ENCODE peak calls at places on chromosomes 7 and 10, in seven cellular contexts. One of them, this sample, is unnamed.

GRCh38 chr10:9091515-9092093 is 1037.1 kb downstream of the GATA3 start:
- DNase-seq in heart right ventricle: no peak
- DNase-seq in tibial nerve: no peak
- DNase-seq in fibroblast of lung: no peak
- DNase-seq in upper lobe of right lung: no peak
- DNase-seq in psoas muscle: no peak
- DNase-seq in HCT116: no peak
- DNase-seq in this sample: no peak

GRCh38 chr10:63069318-63069717 is 63.8 kb upstream of the NRBF2 start:
- DNase-seq in heart right ventricle: no peak
- DNase-seq in tibial nerve: no peak
- DNase-seq in fibroblast of lung: no peak
- DNase-seq in upper lobe of right lung: no peak
- DNase-seq in psoas muscle: no peak
- DNase-seq in HCT116: no peak
- DNase-seq in this sample: no peak

GRCh38 chr7:40469481-40469880 is 334.7 kb downstream of the SUGCT start:
- DNase-seq in heart right ventricle: no peak
- DNase-seq in tibial nerve: no peak
- DNase-seq in fibroblast of lung: peak; percentile 28
- DNase-seq in upper lobe of right lung: no peak
- DNase-seq in psoas muscle: no peak
- DNase-seq in HCT116: no peak
- DNase-seq in this sample: no peak

GRCh38 chr7:108303332-108303731 is 152.9 kb downstream of the NRCAM start:
- DNase-seq in heart right ventricle: no peak
- DNase-seq in tibial nerve: no peak
- DNase-seq in fibroblast of lung: no peak
- DNase-seq in upper lobe of right lung: no peak
- DNase-seq in psoas muscle: no peak
- DNase-seq in HCT116: no peak
- DNase-seq in this sample: no peak

GRCh38 chr7:70694357-70694908 is 437.5 kb upstream of the GALNT17 start:
- DNase-seq in heart right ventricle: peak; percentile 22
- DNase-seq in tibial nerve: peak; percentile 10
- DNase-seq in fibroblast of lung: peak; percentile 43
- DNase-seq in upper lobe of right lung: peak; percentile 74
- DNase-seq in psoas muscle: peak; percentile 38
- DNase-seq in HCT116: no peak
- DNase-seq in this sample: peak; percentile 57

GRCh38 chr7:66961096-66961495 is 34.3 kb downstream of the SBDS start:
- DNase-seq in heart right ventricle: no peak
- DNase-seq in tibial nerve: no peak
- DNase-seq in fibroblast of lung: no peak
- DNase-seq in upper lobe of right lung: no peak
- DNase-seq in psoas muscle: no peak
- DNase-seq in HCT116: no peak
- DNase-seq in this sample: no peak

GRCh38 chr10:16975188-16975587 is 154.4 kb downstream of the CUBN start:
- DNase-seq in heart right ventricle: no peak
- DNase-seq in tibial nerve: no peak
- DNase-seq in fibroblast of lung: no peak
- DNase-seq in upper lobe of right lung: no peak
- DNase-seq in psoas muscle: no peak
- DNase-seq in HCT116: no peak
- DNase-seq in this sample: no peak

GRCh38 chr7:26321440-26321839 is 29.8 kb downstream of the SNX10 start:
- DNase-seq in heart right ventricle: no peak
- DNase-seq in tibial nerve: no peak
- DNase-seq in fibroblast of lung: no peak
- DNase-seq in upper lobe of right lung: no peak
- DNase-seq in psoas muscle: no peak
- DNase-seq in HCT116: no peak
- DNase-seq in this sample: no peak

GRCh38 chr7:25926009-25926408 is 226.0 kb upstream of the NFE2L3 start:
- DNase-seq in heart right ventricle: no peak
- DNase-seq in tibial nerve: no peak
- DNase-seq in fibroblast of lung: peak; percentile 21
- DNase-seq in upper lobe of right lung: no peak
- DNase-seq in psoas muscle: no peak
- DNase-seq in HCT116: peak; percentile 27
- DNase-seq in this sample: no peak

GRCh38 chr7:66100408-66101050 is 14.1 kb upstream of the CRCP start:
- DNase-seq in heart right ventricle: no peak
- DNase-seq in tibial nerve: no peak
- DNase-seq in fibroblast of lung: no peak
- DNase-seq in upper lobe of right lung: no peak
- DNase-seq in psoas muscle: no peak
- DNase-seq in HCT116: no peak
- DNase-seq in this sample: no peak

GRCh38 chr7:26513948-26514347 is 222.3 kb downstream of the SNX10 start:
- DNase-seq in heart right ventricle: no peak
- DNase-seq in tibial nerve: no peak
- DNase-seq in fibroblast of lung: no peak
- DNase-seq in upper lobe of right lung: no peak
- DNase-seq in psoas muscle: no peak
- DNase-seq in HCT116: no peak
- DNase-seq in this sample: no peak

GRCh38 chr10:29229258-29229705 is 59.6 kb upstream of the LYZL1 start:
- DNase-seq in heart right ventricle: no peak
- DNase-seq in tibial nerve: no peak
- DNase-seq in fibroblast of lung: no peak
- DNase-seq in upper lobe of right lung: no peak
- DNase-seq in psoas muscle: no peak
- DNase-seq in HCT116: no peak
- DNase-seq in this sample: no peak

GRCh38 chr10:94194256-94194655 is 168.5 kb downstream of the NOC3L start:
- DNase-seq in heart right ventricle: no peak
- DNase-seq in tibial nerve: no peak
- DNase-seq in fibroblast of lung: peak; percentile 50
- DNase-seq in upper lobe of right lung: no peak
- DNase-seq in psoas muscle: no peak
- DNase-seq in HCT116: no peak
- DNase-seq in this sample: peak; percentile 33

GRCh38 chr10:75250934-75251333 is 15.2 kb upstream of the COMTD1 start:
- DNase-seq in heart right ventricle: no peak
- DNase-seq in tibial nerve: no peak
- DNase-seq in fibroblast of lung: no peak
- DNase-seq in upper lobe of right lung: no peak
- DNase-seq in psoas muscle: no peak
- DNase-seq in HCT116: no peak
- DNase-seq in this sample: no peak

DNA sequence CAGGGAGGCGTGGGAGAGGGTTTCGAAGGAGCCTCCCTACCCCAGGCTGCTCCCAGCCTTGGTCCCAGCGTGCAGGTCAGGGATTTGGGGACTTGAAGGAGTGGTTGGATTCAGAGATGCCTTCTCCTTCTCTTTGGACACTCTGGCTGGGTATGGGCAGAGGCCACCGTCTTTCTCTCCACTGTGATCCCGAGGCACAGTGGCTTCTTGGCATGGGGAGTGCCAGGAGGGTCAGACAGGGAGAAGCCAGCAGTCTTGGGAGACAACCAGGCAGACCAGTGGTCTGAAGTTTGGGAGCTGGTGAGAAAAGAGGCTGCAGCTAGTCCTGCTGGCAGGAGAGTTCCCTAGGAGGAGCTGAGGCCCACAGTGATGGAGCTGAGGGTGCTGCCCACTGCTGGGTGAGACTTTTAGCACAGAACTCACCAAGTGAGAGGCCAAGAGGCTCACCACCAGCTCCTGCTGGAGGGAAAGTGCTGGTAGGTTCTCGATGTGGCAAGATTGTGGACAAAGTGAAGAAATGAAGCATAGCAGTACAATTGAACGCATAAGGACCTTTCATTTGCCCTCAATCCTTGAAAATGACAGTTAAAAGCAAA is 35.2 kb upstream of the WDFY4 start:
- DNase-seq in heart right ventricle: no peak
- DNase-seq in tibial nerve: no peak
- DNase-seq in fibroblast of lung: no peak
- DNase-seq in upper lobe of right lung: no peak
- DNase-seq in psoas muscle: no peak
- DNase-seq in HCT116: no peak
- DNase-seq in this sample: no peak
- TF ChIP-seq CTCF in heart right ventricle: no peak
- TF ChIP-seq CTCF in tibial nerve: no peak
- TF ChIP-seq CTCF in fibroblast of lung: peak; percentile 20
- TF ChIP-seq CTCF in upper lobe of right lung: no peak
- TF ChIP-seq CTCF in psoas muscle: no peak
- TF ChIP-seq CTCF in HCT116: no peak
- TF ChIP-seq CTCF in this sample: peak; percentile 4

GRCh38 chr10:102408081-102408727 is 10.4 kb downstream of the PSD start:
- DNase-seq in heart right ventricle: no peak
- DNase-seq in tibial nerve: no peak
- DNase-seq in fibroblast of lung: no peak
- DNase-seq in upper lobe of right lung: no peak
- DNase-seq in psoas muscle: no peak
- DNase-seq in HCT116: no peak
- DNase-seq in this sample: no peak
- H3K27me3 ChIP-seq in heart right ventricle: peaks cover 63% of the 10 kb centered on the region
- H3K27me3 ChIP-seq in tibial nerve: no peaks in the 10 kb centered on the region
- H3K27me3 ChIP-seq in fibroblast of lung: peaks cover 56% of the 10 kb centered on the region
- H3K27me3 ChIP-seq in upper lobe of right lung: peaks cover 55% of the 10 kb centered on the region
- H3K27me3 ChIP-seq in psoas muscle: peaks cover 57% of the 10 kb centered on the region
- H3K27me3 ChIP-seq in HCT116: peaks cover 3% of the 10 kb centered on the region
- H3K27me3 ChIP-seq in this sample: no peaks in the 10 kb centered on the region

GRCh38 chr7:18555120-18555519 is 59.6 kb downstream of the HDAC9 start:
- DNase-seq in heart right ventricle: no peak
- DNase-seq in tibial nerve: no peak
- DNase-seq in fibroblast of lung: no peak
- DNase-seq in upper lobe of right lung: no peak
- DNase-seq in psoas muscle: no peak
- DNase-seq in HCT116: no peak
- DNase-seq in this sample: no peak
- H3K9me3 ChIP-seq in heart right ventricle: no peaks in the 10 kb centered on the region
- H3K9me3 ChIP-seq in tibial nerve: no peaks in the 10 kb centered on the region
- H3K9me3 ChIP-seq in fibroblast of lung: no peaks in the 10 kb centered on the region
- H3K9me3 ChIP-seq in upper lobe of right lung: no peaks in the 10 kb centered on the region
- H3K9me3 ChIP-seq in psoas muscle: no peaks in the 10 kb centered on the region
- H3K9me3 ChIP-seq in HCT116: no peaks in the 10 kb centered on the region
- H3K9me3 ChIP-seq in this sample: no peaks in the 10 kb centered on the region

GRCh38 chr10:83427101-83427500 is 712.2 kb upstream of the GHITM start:
- DNase-seq in heart right ventricle: no peak
- DNase-seq in tibial nerve: no peak
- DNase-seq in fibroblast of lung: no peak
- DNase-seq in upper lobe of right lung: no peak
- DNase-seq in psoas muscle: no peak
- DNase-seq in HCT116: no peak
- DNase-seq in this sample: peak; percentile 35

GRCh38 chr10:83425306-83425705 is 714.0 kb upstream of the GHITM start:
- DNase-seq in heart right ventricle: no peak
- DNase-seq in tibial nerve: no peak
- DNase-seq in fibroblast of lung: no peak
- DNase-seq in upper lobe of right lung: no peak
- DNase-seq in psoas muscle: no peak
- DNase-seq in HCT116: no peak
- DNase-seq in this sample: no peak
- TF ChIP-seq CTCF in heart right ventricle: no peak
- TF ChIP-seq CTCF in tibial nerve: no peak
- TF ChIP-seq CTCF in fibroblast of lung: no peak
- TF ChIP-seq CTCF in upper lobe of right lung: no peak
- TF ChIP-seq CTCF in psoas muscle: no peak
- TF ChIP-seq CTCF in HCT116: no peak
- TF ChIP-seq CTCF in this sample: peak; percentile 15

GRCh38 chr7:42606217-42606905 is 305.5 kb downstream of the C7orf25 start:
- DNase-seq in heart right ventricle: no peak
- DNase-seq in tibial nerve: no peak
- DNase-seq in fibroblast of lung: peak; percentile 28
- DNase-seq in upper lobe of right lung: no peak
- DNase-seq in psoas muscle: no peak
- DNase-seq in HCT116: no peak
- DNase-seq in this sample: no peak

GRCh38 chr7:42605381-42605780 is 306.5 kb downstream of the C7orf25 start:
- DNase-seq in heart right ventricle: no peak
- DNase-seq in tibial nerve: no peak
- DNase-seq in fibroblast of lung: no peak
- DNase-seq in upper lobe of right lung: no peak
- DNase-seq in psoas muscle: no peak
- DNase-seq in HCT116: no peak
- DNase-seq in this sample: no peak

GRCh38 chr7:42605800-42606199 is 306.1 kb downstream of the C7orf25 start:
- DNase-seq in heart right ventricle: no peak
- DNase-seq in tibial nerve: no peak
- DNase-seq in fibroblast of lung: peak; percentile 35
- DNase-seq in upper lobe of right lung: no peak
- DNase-seq in psoas muscle: no peak
- DNase-seq in HCT116: no peak
- DNase-seq in this sample: no peak

GRCh38 chr7:42603496-42603895 is 308.4 kb downstream of the C7orf25 start:
- DNase-seq in heart right ventricle: no peak
- DNase-seq in tibial nerve: no peak
- DNase-seq in fibroblast of lung: no peak
- DNase-seq in upper lobe of right lung: no peak
- DNase-seq in psoas muscle: no peak
- DNase-seq in HCT116: no peak
- DNase-seq in this sample: no peak
- H3K27me3 ChIP-seq in heart right ventricle: no peaks in the 10 kb centered on the region
- H3K27me3 ChIP-seq in tibial nerve: no peaks in the 10 kb centered on the region
- H3K27me3 ChIP-seq in fibroblast of lung: no peaks in the 10 kb centered on the region
- H3K27me3 ChIP-seq in upper lobe of right lung: no peaks in the 10 kb centered on the region
- H3K27me3 ChIP-seq in psoas muscle: no peaks in the 10 kb centered on the region
- H3K27me3 ChIP-seq in HCT116: no peaks in the 10 kb centered on the region
- H3K27me3 ChIP-seq in this sample: no peaks in the 10 kb centered on the region

GRCh38 chr10:105650311-105650710 is 1009.2 kb downstream of the SORCS3 start:
- DNase-seq in heart right ventricle: no peak
- DNase-seq in tibial nerve: no peak
- DNase-seq in fibroblast of lung: no peak
- DNase-seq in upper lobe of right lung: no peak
- DNase-seq in psoas muscle: no peak
- DNase-seq in HCT116: no peak
- DNase-seq in this sample: no peak
- H3K9me3 ChIP-seq in heart right ventricle: no peaks in the 10 kb centered on the region
- H3K9me3 ChIP-seq in tibial nerve: no peaks in the 10 kb centered on the region
- H3K9me3 ChIP-seq in fibroblast of lung: no peaks in the 10 kb centered on the region
- H3K9me3 ChIP-seq in upper lobe of right lung: no peaks in the 10 kb centered on the region
- H3K9me3 ChIP-seq in psoas muscle: no peaks in the 10 kb centered on the region
- H3K9me3 ChIP-seq in HCT116: peaks cover 40% of the 10 kb centered on the region
- H3K9me3 ChIP-seq in this sample: no peaks in the 10 kb centered on the region

DNA sequence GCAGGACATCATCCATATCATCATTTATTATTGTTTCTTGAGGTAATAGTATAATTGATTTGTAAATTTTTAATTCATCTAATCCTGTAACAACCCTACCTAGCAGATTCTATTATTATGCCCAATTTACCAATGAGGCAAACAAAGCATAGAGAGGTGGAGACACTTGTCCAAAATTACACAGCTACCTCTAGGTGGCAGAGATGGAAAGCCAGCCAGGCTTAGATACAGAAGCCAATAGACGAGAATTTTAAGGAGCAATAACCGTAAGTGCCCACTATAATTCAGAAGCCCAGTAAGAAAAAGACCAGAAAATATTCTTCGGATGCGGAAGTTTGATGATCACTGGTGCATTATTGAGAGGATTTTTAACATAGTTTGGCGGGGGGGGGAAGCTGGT is 54.0 kb downstream of the ANK3 start:
- DNase-seq in heart right ventricle: no peak
- DNase-seq in tibial nerve: no peak
- DNase-seq in fibroblast of lung: no peak
- DNase-seq in upper lobe of right lung: no peak
- DNase-seq in psoas muscle: no peak
- DNase-seq in HCT116: no peak
- DNase-seq in this sample: no peak
- TF ChIP-seq CTCF in heart right ventricle: no peak
- TF ChIP-seq CTCF in tibial nerve: no peak
- TF ChIP-seq CTCF in fibroblast of lung: peak; percentile 22
- TF ChIP-seq CTCF in upper lobe of right lung: no peak
- TF ChIP-seq CTCF in psoas muscle: no peak
- TF ChIP-seq CTCF in HCT116: peak; percentile 45
- TF ChIP-seq CTCF in this sample: peak; percentile 57

GRCh38 chr10:49347342-49347741 is 48.4 kb downstream of the C10orf71 start:
- DNase-seq in heart right ventricle: no peak
- DNase-seq in tibial nerve: no peak
- DNase-seq in fibroblast of lung: no peak
- DNase-seq in upper lobe of right lung: no peak
- DNase-seq in psoas muscle: no peak
- DNase-seq in HCT116: no peak
- DNase-seq in this sample: no peak
- H3K27me3 ChIP-seq in heart right ventricle: no peaks in the 10 kb centered on the region
- H3K27me3 ChIP-seq in tibial nerve: no peaks in the 10 kb centered on the region
- H3K27me3 ChIP-seq in fibroblast of lung: no peaks in the 10 kb centered on the region
- H3K27me3 ChIP-seq in upper lobe of right lung: no peaks in the 10 kb centered on the region
- H3K27me3 ChIP-seq in psoas muscle: no peaks in the 10 kb centered on the region
- H3K27me3 ChIP-seq in HCT116: no peaks in the 10 kb centered on the region
- H3K27me3 ChIP-seq in this sample: no peaks in the 10 kb centered on the region

This sample was measured in BE2C.